ENCODE peak calls at places on chromosomes 4 and X, in nine cellular contexts. C, K, U, F, L, E, Y, R and A are unnamed samples.
A peak's percentile ranks its signal among the peaks of the same experiment; 100 is the strongest.

GRCh38 chrX:3262906-3263305 is 83.5 kb downstream of the MXRA5 start:
- DNase-seq in C (no peak), K (no peak), U (no peak), F (no peak), L (peak; percentile 85), E (no peak), Y (no peak), R (peak; percentile 78), A (no peak)

GRCh38 chr4:13285336-13285735 is 198.8 kb downstream of the RAB28 start:
- DNase-seq in C (no peak), K (no peak), U (no peak), F (no peak), L (no peak), E (no peak), Y (no peak), R (no peak), A (no peak)

GRCh38 chr4:87422104-87423052 is at the start of gene NUDT9:
- DNase-seq in C (peak; percentile 95), K (peak; percentile 81), U (peak; percentile 95), F (peak; percentile 91), L (peak; percentile 97), E (peak; percentile 87), Y (peak; percentile 97), R (peak; percentile 88), A (peak; percentile 88)

GRCh38 chr4:82123934-82124333 is 249.9 kb downstream of the HNRNPD start:
- DNase-seq in C (no peak), K (peak; percentile 1), U (no peak), F (no peak), L (no peak), E (peak; percentile 6), Y (no peak), R (no peak), A (peak; percentile 8)

GRCh38 chr4:127856485-127857447 is 23.9 kb upstream of the PLK4 start:
- DNase-seq in C (no peak), K (no peak), U (no peak), F (no peak), L (peak; percentile 92), E (no peak), Y (no peak), R (peak; percentile 76), A (no peak)

GRCh38 chr4:58669783-58670182 is 1559.6 kb upstream of the IGFBP7 start:
- DNase-seq in C (no peak), K (no peak), U (no peak), F (no peak), L (no peak), E (no peak), Y (no peak), R (no peak), A (no peak)

GRCh38 chrX:110181459-110182137 is 136.3 kb downstream of the AMMECR1 start:
- DNase-seq in C (no peak), K (no peak), U (no peak), F (no peak), L (no peak), E (no peak), Y (no peak), R (no peak), A (no peak)

GRCh38 chrX:119694601-119695534 is 1.9 kb upstream of the SEPTIN6 start:
- DNase-seq in C (peak; percentile 62), K (no peak), U (peak; percentile 10), F (no peak), L (no peak), E (no peak), Y (no peak), R (no peak), A (peak; percentile 57)

GRCh38 chr4:55458611-55459010 is 62.9 kb downstream of the TMEM165 start:
- DNase-seq in C (no peak), K (no peak), U (no peak), F (no peak), L (no peak), E (no peak), Y (no peak), R (no peak), A (no peak)